ENCODE peak calls at places on chromosomes 6 and 20, in nine cellular contexts. One of them, this sample, is unnamed.

GRCh38 chr6:44047801-44048200 is 79.5 kb downstream of the MRPL14 start:
- DNase-seq in left ventricle myocardium superior: no peak
- DNase-seq in posterior vena cava: no peak
- DNase-seq in T-helper 17 cell: no peak
- DNase-seq in non-pigmented ciliary epithelial cell: no peak
- DNase-seq in NCI-H446 treated with DMSO at 0.1 percent for 48 hours: no peak
- DNase-seq in stimulated activated CD8-positive, alpha-beta memory T cell treated with anti-CD3 and anti-CD28 coated beads, Interleukin-15, amount 100 ng/mL, for 24 hours: no peak
- DNase-seq in stimulated activated CD4-positive, alpha-beta T cell treated with anti-CD3 and anti-CD28 coated beads, Interleukin-1b, Interleukin-23, amount 100 ng/mL, for 4 hours: no peak
- DNase-seq in activated naive CD4-positive, alpha-beta T cell: no peak
- DNase-seq in this sample: no peak

GRCh38 chr6:121505284-121505683 is 69.8 kb downstream of the GJA1 start:
- DNase-seq in left ventricle myocardium superior: no peak
- DNase-seq in posterior vena cava: no peak
- DNase-seq in T-helper 17 cell: no peak
- DNase-seq in non-pigmented ciliary epithelial cell: no peak
- DNase-seq in NCI-H446 treated with DMSO at 0.1 percent for 48 hours: no peak
- DNase-seq in stimulated activated CD8-positive, alpha-beta memory T cell treated with anti-CD3 and anti-CD28 coated beads, Interleukin-15, amount 100 ng/mL, for 24 hours: no peak
- DNase-seq in stimulated activated CD4-positive, alpha-beta T cell treated with anti-CD3 and anti-CD28 coated beads, Interleukin-1b, Interleukin-23, amount 100 ng/mL, for 4 hours: no peak
- DNase-seq in activated naive CD4-positive, alpha-beta T cell: no peak
- DNase-seq in this sample: no peak

GRCh38 chr20:58407201-58407873 is 18.3 kb downstream of the VAPB start:
- DNase-seq in left ventricle myocardium superior: no peak
- DNase-seq in posterior vena cava: no peak
- DNase-seq in T-helper 17 cell: no peak
- DNase-seq in non-pigmented ciliary epithelial cell: no peak
- DNase-seq in NCI-H446 treated with DMSO at 0.1 percent for 48 hours: no peak
- DNase-seq in stimulated activated CD8-positive, alpha-beta memory T cell treated with anti-CD3 and anti-CD28 coated beads, Interleukin-15, amount 100 ng/mL, for 24 hours: no peak
- DNase-seq in stimulated activated CD4-positive, alpha-beta T cell treated with anti-CD3 and anti-CD28 coated beads, Interleukin-1b, Interleukin-23, amount 100 ng/mL, for 4 hours: no peak
- DNase-seq in activated naive CD4-positive, alpha-beta T cell: no peak
- DNase-seq in this sample: no peak

GRCh38 chr6:166757226-166758135 is 130.4 kb upstream of the RPS6KA2 start:
- DNase-seq in left ventricle myocardium superior: no peak
- DNase-seq in posterior vena cava: no peak
- DNase-seq in T-helper 17 cell: no peak
- DNase-seq in non-pigmented ciliary epithelial cell: no peak
- DNase-seq in NCI-H446 treated with DMSO at 0.1 percent for 48 hours: no peak
- DNase-seq in stimulated activated CD8-positive, alpha-beta memory T cell treated with anti-CD3 and anti-CD28 coated beads, Interleukin-15, amount 100 ng/mL, for 24 hours: no peak
- DNase-seq in stimulated activated CD4-positive, alpha-beta T cell treated with anti-CD3 and anti-CD28 coated beads, Interleukin-1b, Interleukin-23, amount 100 ng/mL, for 4 hours: no peak
- DNase-seq in activated naive CD4-positive, alpha-beta T cell: no peak
- DNase-seq in this sample: peak

GRCh38 chr6:70680396-70680795 is 12.7 kb downstream of the SMAP1 start:
- DNase-seq in left ventricle myocardium superior: no peak
- DNase-seq in posterior vena cava: no peak
- DNase-seq in T-helper 17 cell: no peak
- DNase-seq in non-pigmented ciliary epithelial cell: no peak
- DNase-seq in NCI-H446 treated with DMSO at 0.1 percent for 48 hours: no peak
- DNase-seq in stimulated activated CD8-positive, alpha-beta memory T cell treated with anti-CD3 and anti-CD28 coated beads, Interleukin-15, amount 100 ng/mL, for 24 hours: no peak
- DNase-seq in stimulated activated CD4-positive, alpha-beta T cell treated with anti-CD3 and anti-CD28 coated beads, Interleukin-1b, Interleukin-23, amount 100 ng/mL, for 4 hours: no peak
- DNase-seq in activated naive CD4-positive, alpha-beta T cell: no peak
- DNase-seq in this sample: no peak

GRCh38 chr20:20465259-20465658 is 97.4 kb downstream of the INSM1 start:
- DNase-seq in left ventricle myocardium superior: no peak
- DNase-seq in posterior vena cava: no peak
- DNase-seq in T-helper 17 cell: no peak
- DNase-seq in non-pigmented ciliary epithelial cell: no peak
- DNase-seq in NCI-H446 treated with DMSO at 0.1 percent for 48 hours: peak
- DNase-seq in stimulated activated CD8-positive, alpha-beta memory T cell treated with anti-CD3 and anti-CD28 coated beads, Interleukin-15, amount 100 ng/mL, for 24 hours: no peak
- DNase-seq in stimulated activated CD4-positive, alpha-beta T cell treated with anti-CD3 and anti-CD28 coated beads, Interleukin-1b, Interleukin-23, amount 100 ng/mL, for 4 hours: no peak
- DNase-seq in activated naive CD4-positive, alpha-beta T cell: no peak
- DNase-seq in this sample: peak

GRCh38 chr6:137040393-137040792 is 4.4 kb downstream of the IL20RA start:
- DNase-seq in left ventricle myocardium superior: no peak
- DNase-seq in posterior vena cava: no peak
- DNase-seq in T-helper 17 cell: no peak
- DNase-seq in non-pigmented ciliary epithelial cell: no peak
- DNase-seq in NCI-H446 treated with DMSO at 0.1 percent for 48 hours: no peak
- DNase-seq in stimulated activated CD8-positive, alpha-beta memory T cell treated with anti-CD3 and anti-CD28 coated beads, Interleukin-15, amount 100 ng/mL, for 24 hours: no peak
- DNase-seq in stimulated activated CD4-positive, alpha-beta T cell treated with anti-CD3 and anti-CD28 coated beads, Interleukin-1b, Interleukin-23, amount 100 ng/mL, for 4 hours: no peak
- DNase-seq in activated naive CD4-positive, alpha-beta T cell: no peak
- DNase-seq in this sample: no peak

GRCh38 chr6:52393780-52394179 is 26.4 kb upstream of the EFHC1 start:
- DNase-seq in left ventricle myocardium superior: no peak
- DNase-seq in posterior vena cava: no peak
- DNase-seq in T-helper 17 cell: no peak
- DNase-seq in non-pigmented ciliary epithelial cell: no peak
- DNase-seq in NCI-H446 treated with DMSO at 0.1 percent for 48 hours: no peak
- DNase-seq in stimulated activated CD8-positive, alpha-beta memory T cell treated with anti-CD3 and anti-CD28 coated beads, Interleukin-15, amount 100 ng/mL, for 24 hours: no peak
- DNase-seq in stimulated activated CD4-positive, alpha-beta T cell treated with anti-CD3 and anti-CD28 coated beads, Interleukin-1b, Interleukin-23, amount 100 ng/mL, for 4 hours: no peak
- DNase-seq in activated naive CD4-positive, alpha-beta T cell: no peak
- DNase-seq in this sample: no peak

GRCh38 chr6:3913077-3913957 is 64.1 kb downstream of the FAM50B start:
- DNase-seq in left ventricle myocardium superior: no peak
- DNase-seq in posterior vena cava: no peak
- DNase-seq in T-helper 17 cell: no peak
- DNase-seq in non-pigmented ciliary epithelial cell: peak
- DNase-seq in NCI-H446 treated with DMSO at 0.1 percent for 48 hours: peak
- DNase-seq in stimulated activated CD8-positive, alpha-beta memory T cell treated with anti-CD3 and anti-CD28 coated beads, Interleukin-15, amount 100 ng/mL, for 24 hours: no peak
- DNase-seq in stimulated activated CD4-positive, alpha-beta T cell treated with anti-CD3 and anti-CD28 coated beads, Interleukin-1b, Interleukin-23, amount 100 ng/mL, for 4 hours: no peak
- DNase-seq in activated naive CD4-positive, alpha-beta T cell: no peak
- DNase-seq in this sample: no peak

GRCh38 chr20:63782051-63782471 is 42.5 kb downstream of the SLC2A4RG start:
- DNase-seq in left ventricle myocardium superior: no peak
- DNase-seq in posterior vena cava: no peak
- DNase-seq in T-helper 17 cell: peak
- DNase-seq in non-pigmented ciliary epithelial cell: no peak
- DNase-seq in NCI-H446 treated with DMSO at 0.1 percent for 48 hours: no peak
- DNase-seq in stimulated activated CD8-positive, alpha-beta memory T cell treated with anti-CD3 and anti-CD28 coated beads, Interleukin-15, amount 100 ng/mL, for 24 hours: no peak
- DNase-seq in stimulated activated CD4-positive, alpha-beta T cell treated with anti-CD3 and anti-CD28 coated beads, Interleukin-1b, Interleukin-23, amount 100 ng/mL, for 4 hours: no peak
- DNase-seq in activated naive CD4-positive, alpha-beta T cell: peak
- DNase-seq in this sample: no peak

GRCh38 chr6:92810913-92811312 is 608.4 kb downstream of the EPHA7 start:
- DNase-seq in left ventricle myocardium superior: no peak
- DNase-seq in posterior vena cava: no peak
- DNase-seq in T-helper 17 cell: no peak
- DNase-seq in non-pigmented ciliary epithelial cell: peak
- DNase-seq in NCI-H446 treated with DMSO at 0.1 percent for 48 hours: peak
- DNase-seq in stimulated activated CD8-positive, alpha-beta memory T cell treated with anti-CD3 and anti-CD28 coated beads, Interleukin-15, amount 100 ng/mL, for 24 hours: no peak
- DNase-seq in stimulated activated CD4-positive, alpha-beta T cell treated with anti-CD3 and anti-CD28 coated beads, Interleukin-1b, Interleukin-23, amount 100 ng/mL, for 4 hours: no peak
- DNase-seq in activated naive CD4-positive, alpha-beta T cell: no peak
- DNase-seq in this sample: peak